ENCODE peak calls at places on chromosomes 1 and 21, in seven cellular contexts. T is NB4, O is HCT116, F is uterus, D is H54, S is GM12891, L is endothelial cell of umbilical vein. P is an unnamed sample.

GRCh38 chr1:230574502-230574901 is 67.8 kb upstream of the COG2 start:
- DNase-seq in T (no peak), O (no peak), F (no peak), D (no peak), S (no peak), L (no peak), P (no peak)

GRCh38 chr1:95984975-95985374 is 736.6 kb upstream of the PTBP2 start:
- DNase-seq in T (no peak), O (no peak), F (no peak), D (no peak), S (no peak), L (no peak), P (no peak)

GRCh38 chr1:51189421-51190073 is 46.5 kb upstream of the RNF11 start:
- DNase-seq in T (peak; percentile 71), O (peak; percentile 61), F (peak; percentile 22), D (peak; percentile 41), S (peak; percentile 36), L (peak; percentile 66), P (peak; percentile 31)

GRCh38 chr1:52632732-52633290 is at the start of gene SHISAL2A:
- DNase-seq in T (peak; percentile 67), O (no peak), F (no peak), D (no peak), S (peak; percentile 46), L (no peak), P (peak; percentile 48)

GRCh38 chr1:202623075-202623474 is 87.2 kb downstream of the SYT2 start:
- DNase-seq in T (peak; percentile 80), O (no peak), F (peak; percentile 67), D (peak; percentile 35), S (no peak), L (no peak), P (no peak)

GRCh38 chr1:174367892-174368291 is 79.9 kb upstream of the GPR52 start:
- DNase-seq in T (no peak), O (no peak), F (no peak), D (no peak), S (no peak), L (no peak), P (no peak)

GRCh38 chr1:197961933-197962332 is 44.8 kb downstream of the LHX9 start:
- DNase-seq in T (peak; percentile 57), O (no peak), F (no peak), D (no peak), S (no peak), L (no peak), P (no peak)

GRCh38 chr1:234956821-234957329 is 171.8 kb downstream of the TOMM20 start:
- DNase-seq in T (peak; percentile 72), O (no peak), F (peak; percentile 56), D (no peak), S (no peak), L (no peak), P (no peak)

GRCh38 chr1:228793032-228793431 is 57.8 kb downstream of the RHOU start:
- DNase-seq in T (peak; percentile 34), O (no peak), F (no peak), D (no peak), S (no peak), L (no peak), P (no peak)

GRCh38 chr1:118118469-118118868 is 66.6 kb downstream of the SPAG17 start:
- DNase-seq in T (no peak), O (no peak), F (no peak), D (no peak), S (no peak), L (no peak), P (no peak)

GRCh38 chr21:16457498-16457897 is 727.7 kb downstream of the USP25 start:
- DNase-seq in T (no peak), O (no peak), F (no peak), D (no peak), S (no peak), L (no peak), P (no peak)

GRCh38 chr1:243477676-243478075 is 221.8 kb downstream of the SDCCAG8 start:
- DNase-seq in T (peak; percentile 65), O (no peak), F (no peak), D (no peak), S (no peak), L (no peak), P (no peak)

GRCh38 chr1:49045371-49045770 is 268.7 kb upstream of the BEND5 start:
- DNase-seq in T (no peak), O (no peak), F (no peak), D (no peak), S (no peak), L (no peak), P (no peak)

GRCh38 chr1:177310326-177310725 is 139.6 kb downstream of the BRINP2 start:
- DNase-seq in T (no peak), O (no peak), F (no peak), D (no peak), S (no peak), L (no peak), P (no peak)

GRCh38 chr1:47580451-47580980 is 142.7 kb downstream of the FOXD2 start:
- DNase-seq in T (no peak), O (no peak), F (no peak), D (no peak), S (no peak), L (no peak), P (no peak)

GRCh38 chr1:165645654-165646366 is 14.8 kb downstream of the MGST3 start:
- DNase-seq in T (no peak), O (peak; percentile 16), F (no peak), D (no peak), S (no peak), L (no peak), P (peak; percentile 88)

GRCh38 chr1:60066001-60066400 is 7.6 kb downstream of the C1orf87 start:
- DNase-seq in T (peak; percentile 2), O (no peak), F (no peak), D (no peak), S (no peak), L (no peak), P (no peak)

GRCh38 chr21:38139380-38140168 is 117.2 kb upstream of the KCNJ15 start:
- DNase-seq in T (no peak), O (no peak), F (no peak), D (no peak), S (no peak), L (no peak), P (no peak)

GRCh38 chr1:62435231-62436038 is 1.4 kb upstream of the USP1 start:
- DNase-seq in T (peak; percentile 21), O (peak; percentile 10), F (no peak), D (no peak), S (no peak), L (no peak), P (peak; percentile 19)

GRCh38 chr1:162087118-162087517 is 17.6 kb downstream of the NOS1AP start:
- DNase-seq in T (peak; percentile 8), O (no peak), F (no peak), D (no peak), S (no peak), L (peak; percentile 22), P (no peak)

GRCh38 chr1:54668567-54668966 is 27.0 kb downstream of the MROH7 start:
- DNase-seq in T (peak; percentile 17), O (no peak), F (no peak), D (no peak), S (no peak), L (no peak), P (no peak)

GRCh38 chr21:20443558-20444155 is 554.6 kb upstream of the NCAM2 start:
- DNase-seq in T (peak; percentile 40), O (no peak), F (no peak), D (no peak), S (no peak), L (no peak), P (no peak)

GRCh38 chr1:7432896-7433380 is 338.2 kb upstream of the VAMP3 start:
- DNase-seq in T (no peak), O (no peak), F (no peak), D (no peak), S (no peak), L (no peak), P (no peak)

GRCh38 chr1:30872948-30873263 is 35.7 kb downstream of the SDC3 start:
- DNase-seq in T (no peak), O (no peak), F (no peak), D (no peak), S (no peak), L (no peak), P (no peak)

GRCh38 chr1:30874176-30874575 is 34.4 kb downstream of the SDC3 start:
- DNase-seq in T (no peak), O (no peak), F (no peak), D (no peak), S (no peak), L (no peak), P (no peak)

GRCh38 chr1:30871276-30871871 is 37.2 kb downstream of the SDC3 start:
- DNase-seq in T (no peak), O (no peak), F (no peak), D (no peak), S (no peak), L (no peak), P (no peak)

GRCh38 chr1:30870656-30871055 is 37.9 kb downstream of the SDC3 start:
- DNase-seq in T (no peak), O (no peak), F (no peak), D (no peak), S (no peak), L (no peak), P (no peak)

GRCh38 chr1:30872033-30872947 is 36.3 kb downstream of the SDC3 start:
- DNase-seq in T (peak; percentile 29), O (no peak), F (no peak), D (no peak), S (no peak), L (no peak), P (no peak)
- TF ChIP-seq POLR2A in T (no peak), O (no peak), F (no peak), D (no peak), S (no peak), L (no peak), P (no peak)

GRCh38 chr1:147223740-147224615 is 1.2 kb downstream of the FMO5 start:
- DNase-seq in T (no peak), O (no peak), F (no peak), D (no peak), S (no peak), L (no peak), P (no peak)
- TF ChIP-seq POLR2A in T (no peak), O (no peak), F (no peak), D (no peak), S (no peak), L (no peak), P (no peak)

GRCh38 chr1:194230351-194231144 is 1044.1 kb upstream of the B3GALT2 start:
- DNase-seq in T (no peak), O (no peak), F (no peak), D (no peak), S (no peak), L (no peak), P (no peak)

GRCh38 chr1:194227157-194227556 is 1040.7 kb upstream of the B3GALT2 start:
- DNase-seq in T (no peak), O (no peak), F (no peak), D (no peak), S (no peak), L (peak; percentile 3), P (no peak)

GRCh38 chr1:194233069-194233468 is 1046.7 kb upstream of the B3GALT2 start:
- DNase-seq in T (no peak), O (no peak), F (no peak), D (no peak), S (no peak), L (peak; percentile 32), P (no peak)
- TF ChIP-seq POLR2A in T (no peak), O (no peak), F (no peak), D (no peak), S (no peak), L (no peak), P (no peak)

DNA sequence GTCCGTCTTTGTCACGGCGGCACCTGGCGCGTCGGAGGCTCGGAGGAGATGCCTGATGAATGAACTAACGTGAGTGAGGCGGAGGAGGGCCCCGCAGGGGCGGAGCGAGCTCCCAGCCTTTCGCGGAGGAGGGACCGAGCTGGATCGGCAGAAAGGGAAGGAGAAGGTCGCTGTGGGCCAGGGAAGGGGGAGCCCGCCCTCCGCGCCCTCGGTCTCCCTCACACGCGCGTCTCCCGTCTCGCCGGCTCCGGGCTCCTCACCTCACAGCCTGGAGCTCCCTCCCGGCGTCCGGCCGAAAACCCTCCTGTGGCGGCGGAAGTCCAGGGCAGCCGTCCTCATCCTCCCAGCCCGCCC is 518 bp downstream of the ZNF496 start:
- DNase-seq in T (peak; percentile 86), O (peak; percentile 34), F (peak; percentile 84), D (peak; percentile 86), S (peak; percentile 80), L (peak; percentile 76), P (peak; percentile 87)
- TF ChIP-seq POLR2A in T (peak; percentile 33), O (no peak), F (peak; percentile 43), D (peak; percentile 62), S (no peak), L (peak; percentile 5), P (peak; percentile 82)